ENCODE peak calls at places on chromosome 17, in five cellular contexts. One of them, this sample, is unnamed.

GRCh38 chr17:4900231-4901107 is 1.1 kb downstream of the C17orf107 start:
- DNase-seq in substantia nigra: no peak
- DNase-seq in fibroblast of the aortic adventitia: no peak
- DNase-seq in NCI-H446 treated with DMSO at 0.1 percent for 48 hours: no peak
- DNase-seq in stimulated activated CD4-positive, alpha-beta T cell treated with anti-CD3 and anti-CD28 coated beads, Interleukin-1b, Interleukin-23, amount 100 ng/mL, for 24 hours: no peak
- DNase-seq in this sample: no peak

GRCh38 chr17:142102-142661 is 4.8 kb downstream of the SCGB1C2 start:
- DNase-seq in fibroblast of the aortic adventitia: peak
- DNase-seq in substantia nigra: no peak
- DNase-seq in stimulated activated CD4-positive, alpha-beta T cell treated with anti-CD3 and anti-CD28 coated beads, Interleukin-1b, Interleukin-23, amount 100 ng/mL, for 24 hours: peak
- DNase-seq in NCI-H446 treated with DMSO at 0.1 percent for 48 hours: no peak
- DNase-seq in this sample: peak

GRCh38 chr17:77479817-77480508 is 339.2 kb downstream of the SEC14L1 start:
- DNase-seq in fibroblast of the aortic adventitia: no peak
- DNase-seq in stimulated activated CD4-positive, alpha-beta T cell treated with anti-CD3 and anti-CD28 coated beads, Interleukin-1b, Interleukin-23, amount 100 ng/mL, for 24 hours: no peak
- DNase-seq in substantia nigra: no peak
- DNase-seq in NCI-H446 treated with DMSO at 0.1 percent for 48 hours: no peak
- DNase-seq in this sample: no peak

GRCh38 chr17:74827800-74828199 is 31.9 kb downstream of the GRIN2C start:
- DNase-seq in stimulated activated CD4-positive, alpha-beta T cell treated with anti-CD3 and anti-CD28 coated beads, Interleukin-1b, Interleukin-23, amount 100 ng/mL, for 24 hours: no peak
- DNase-seq in NCI-H446 treated with DMSO at 0.1 percent for 48 hours: peak
- DNase-seq in fibroblast of the aortic adventitia: no peak
- DNase-seq in substantia nigra: no peak
- DNase-seq in this sample: no peak

GRCh38 chr17:29148257-29148789 is 31.9 kb downstream of the MYO18A start:
- DNase-seq in substantia nigra: no peak
- DNase-seq in stimulated activated CD4-positive, alpha-beta T cell treated with anti-CD3 and anti-CD28 coated beads, Interleukin-1b, Interleukin-23, amount 100 ng/mL, for 24 hours: no peak
- DNase-seq in fibroblast of the aortic adventitia: no peak
- DNase-seq in NCI-H446 treated with DMSO at 0.1 percent for 48 hours: no peak
- DNase-seq in this sample: no peak

GRCh38 chr17:44539664-44540063 is 17.6 kb upstream of the FZD2 start:
- DNase-seq in substantia nigra: no peak
- DNase-seq in stimulated activated CD4-positive, alpha-beta T cell treated with anti-CD3 and anti-CD28 coated beads, Interleukin-1b, Interleukin-23, amount 100 ng/mL, for 24 hours: no peak
- DNase-seq in fibroblast of the aortic adventitia: no peak
- DNase-seq in NCI-H446 treated with DMSO at 0.1 percent for 48 hours: no peak
- DNase-seq in this sample: no peak

GRCh38 chr17:28204751-28205150 is 114.2 kb upstream of the TMEM97 start:
- DNase-seq in fibroblast of the aortic adventitia: peak
- DNase-seq in NCI-H446 treated with DMSO at 0.1 percent for 48 hours: no peak
- DNase-seq in substantia nigra: no peak
- DNase-seq in stimulated activated CD4-positive, alpha-beta T cell treated with anti-CD3 and anti-CD28 coated beads, Interleukin-1b, Interleukin-23, amount 100 ng/mL, for 24 hours: no peak
- DNase-seq in this sample: no peak

GRCh38 chr17:58677204-58677880 is 14.5 kb downstream of the TEX14 start:
- DNase-seq in NCI-H446 treated with DMSO at 0.1 percent for 48 hours: no peak
- DNase-seq in stimulated activated CD4-positive, alpha-beta T cell treated with anti-CD3 and anti-CD28 coated beads, Interleukin-1b, Interleukin-23, amount 100 ng/mL, for 24 hours: no peak
- DNase-seq in fibroblast of the aortic adventitia: peak
- DNase-seq in substantia nigra: no peak
- DNase-seq in this sample: no peak

GRCh38 chr17:81003711-81004335 is 12.2 kb downstream of the CHMP6 start:
- DNase-seq in stimulated activated CD4-positive, alpha-beta T cell treated with anti-CD3 and anti-CD28 coated beads, Interleukin-1b, Interleukin-23, amount 100 ng/mL, for 24 hours: no peak
- DNase-seq in substantia nigra: no peak
- DNase-seq in fibroblast of the aortic adventitia: no peak
- DNase-seq in NCI-H446 treated with DMSO at 0.1 percent for 48 hours: no peak
- DNase-seq in this sample: no peak

GRCh38 chr17:75635610-75636202 is 2.5 kb downstream of the SMIM5 start:
- DNase-seq in substantia nigra: peak
- DNase-seq in fibroblast of the aortic adventitia: no peak
- DNase-seq in stimulated activated CD4-positive, alpha-beta T cell treated with anti-CD3 and anti-CD28 coated beads, Interleukin-1b, Interleukin-23, amount 100 ng/mL, for 24 hours: no peak
- DNase-seq in NCI-H446 treated with DMSO at 0.1 percent for 48 hours: no peak
- DNase-seq in this sample: no peak

GRCh38 chr17:60548990-60549389 is 22.9 kb upstream of the APPBP2 start:
- DNase-seq in NCI-H446 treated with DMSO at 0.1 percent for 48 hours: no peak
- DNase-seq in stimulated activated CD4-positive, alpha-beta T cell treated with anti-CD3 and anti-CD28 coated beads, Interleukin-1b, Interleukin-23, amount 100 ng/mL, for 24 hours: no peak
- DNase-seq in substantia nigra: no peak
- DNase-seq in fibroblast of the aortic adventitia: peak
- DNase-seq in this sample: no peak

GRCh38 chr17:29800457-29800856 is 129.6 kb downstream of the SSH2 start:
- DNase-seq in fibroblast of the aortic adventitia: no peak
- DNase-seq in NCI-H446 treated with DMSO at 0.1 percent for 48 hours: no peak
- DNase-seq in stimulated activated CD4-positive, alpha-beta T cell treated with anti-CD3 and anti-CD28 coated beads, Interleukin-1b, Interleukin-23, amount 100 ng/mL, for 24 hours: no peak
- DNase-seq in substantia nigra: no peak
- DNase-seq in this sample: no peak

GRCh38 chr17:7842380-7842949 is 8.4 kb downstream of the KDM6B start:
- DNase-seq in NCI-H446 treated with DMSO at 0.1 percent for 48 hours: no peak
- DNase-seq in stimulated activated CD4-positive, alpha-beta T cell treated with anti-CD3 and anti-CD28 coated beads, Interleukin-1b, Interleukin-23, amount 100 ng/mL, for 24 hours: peak
- DNase-seq in substantia nigra: no peak
- DNase-seq in fibroblast of the aortic adventitia: peak
- DNase-seq in this sample: no peak

GRCh38 chr17:17416007-17416399 is 60.8 kb upstream of the MED9 start:
- DNase-seq in substantia nigra: peak
- DNase-seq in stimulated activated CD4-positive, alpha-beta T cell treated with anti-CD3 and anti-CD28 coated beads, Interleukin-1b, Interleukin-23, amount 100 ng/mL, for 24 hours: no peak
- DNase-seq in fibroblast of the aortic adventitia: peak
- DNase-seq in NCI-H446 treated with DMSO at 0.1 percent for 48 hours: peak
- DNase-seq in this sample: peak

GRCh38 chr17:57622886-57623433 is 122.1 kb downstream of the CCDC182 start:
- DNase-seq in fibroblast of the aortic adventitia: peak
- DNase-seq in NCI-H446 treated with DMSO at 0.1 percent for 48 hours: no peak
- DNase-seq in stimulated activated CD4-positive, alpha-beta T cell treated with anti-CD3 and anti-CD28 coated beads, Interleukin-1b, Interleukin-23, amount 100 ng/mL, for 24 hours: no peak
- DNase-seq in substantia nigra: no peak
- DNase-seq in this sample: no peak

GRCh38 chr17:21539146-21539545 is 153.2 kb upstream of the KCNJ18 start:
- DNase-seq in NCI-H446 treated with DMSO at 0.1 percent for 48 hours: no peak
- DNase-seq in fibroblast of the aortic adventitia: peak
- DNase-seq in stimulated activated CD4-positive, alpha-beta T cell treated with anti-CD3 and anti-CD28 coated beads, Interleukin-1b, Interleukin-23, amount 100 ng/mL, for 24 hours: no peak
- DNase-seq in substantia nigra: no peak
- DNase-seq in this sample: no peak

GRCh38 chr17:33778505-33779398 is 476.3 kb upstream of the CCL2 start:
- DNase-seq in fibroblast of the aortic adventitia: peak
- DNase-seq in substantia nigra: peak
- DNase-seq in stimulated activated CD4-positive, alpha-beta T cell treated with anti-CD3 and anti-CD28 coated beads, Interleukin-1b, Interleukin-23, amount 100 ng/mL, for 24 hours: peak
- DNase-seq in NCI-H446 treated with DMSO at 0.1 percent for 48 hours: peak
- DNase-seq in this sample: peak

GRCh38 chr17:75740631-75741077 is 19.4 kb downstream of the ITGB4 start:
- DNase-seq in substantia nigra: no peak
- DNase-seq in stimulated activated CD4-positive, alpha-beta T cell treated with anti-CD3 and anti-CD28 coated beads, Interleukin-1b, Interleukin-23, amount 100 ng/mL, for 24 hours: no peak
- DNase-seq in fibroblast of the aortic adventitia: no peak
- DNase-seq in NCI-H446 treated with DMSO at 0.1 percent for 48 hours: no peak
- DNase-seq in this sample: no peak

GRCh38 chr17:80760501-80760900 is 215.9 kb downstream of the RPTOR start:
- DNase-seq in NCI-H446 treated with DMSO at 0.1 percent for 48 hours: no peak
- DNase-seq in stimulated activated CD4-positive, alpha-beta T cell treated with anti-CD3 and anti-CD28 coated beads, Interleukin-1b, Interleukin-23, amount 100 ng/mL, for 24 hours: no peak
- DNase-seq in substantia nigra: no peak
- DNase-seq in fibroblast of the aortic adventitia: no peak
- DNase-seq in this sample: peak